ENCODE peak calls at places on chromosomes 13 and 19, in ten cellular contexts. P, T, W, N, E, O, Z, A, G and M are unnamed samples.
A peak's percentile ranks its signal among the peaks of the same experiment; 100 is the strongest.

GRCh38 chr19:17214531-17215124 is 529 bp upstream of the USE1 start:
- DNase-seq in P (no peak), T (no peak), W (no peak), N (no peak), E (no peak), O (no peak), Z (no peak), A (no peak), G (no peak), M (no peak)

GRCh38 chr13:24693862-24694471 is 13.8 kb downstream of the ATP12A start:
- DNase-seq in P (peak; percentile 30), T (no peak), W (peak; percentile 19), N (peak; percentile 89), E (no peak), O (no peak), Z (peak; percentile 67), A (peak; percentile 56), G (peak; percentile 76), M (no peak)

GRCh38 chr13:26707122-26708006 is 53.2 kb downstream of the GPR12 start:
- DNase-seq in P (peak; percentile 45), T (no peak), W (peak; percentile 36), N (peak; percentile 69), E (no peak), O (peak; percentile 7), Z (peak; percentile 46), A (no peak), G (peak; percentile 80), M (no peak)

GRCh38 chr19:35123573-35123972 is 8.0 kb downstream of the FXYD3 start:
- DNase-seq in P (no peak), T (no peak), W (peak; percentile 88), N (no peak), E (peak; percentile 65), O (no peak), Z (no peak), A (no peak), G (no peak), M (no peak)

GRCh38 chr19:40689339-40690049 is 957 bp downstream of the NUMBL start:
- DNase-seq in P (no peak), T (no peak), W (no peak), N (no peak), E (no peak), O (no peak), Z (peak; percentile 21), A (no peak), G (peak; percentile 16), M (no peak)

GRCh38 chr19:42480335-42481095 is 37.8 kb upstream of the CXCL17 start:
- DNase-seq in P (no peak), T (no peak), W (peak; percentile 45), N (no peak), E (no peak), O (peak; percentile 31), Z (peak; percentile 18), A (no peak), G (no peak), M (no peak)

GRCh38 chr13:114089751-114090400 is 42.5 kb downstream of the RASA3 start:
- DNase-seq in P (no peak), T (no peak), W (no peak), N (no peak), E (peak; percentile 1), O (no peak), Z (no peak), A (peak; percentile 19), G (no peak), M (no peak)

GRCh38 chr13:92938481-92939020 is 288.1 kb upstream of the GPC6 start:
- DNase-seq in P (no peak), T (no peak), W (no peak), N (no peak), E (no peak), O (no peak), Z (no peak), A (no peak), G (no peak), M (no peak)

GRCh38 chr19:41927810-41928192 is 448 bp downstream of the ERFL start:
- DNase-seq in P (no peak), T (no peak), W (no peak), N (peak; percentile 71), E (no peak), O (no peak), Z (no peak), A (no peak), G (no peak), M (no peak)

GRCh38 chr13:82829040-82829439 is 1053.2 kb downstream of the SLITRK1 start:
- DNase-seq in P (no peak), T (no peak), W (no peak), N (no peak), E (no peak), O (no peak), Z (no peak), A (no peak), G (no peak), M (no peak)

GRCh38 chr19:39692166-39692565 is 12.1 kb upstream of the LGALS14 start:
- DNase-seq in P (no peak), T (no peak), W (no peak), N (no peak), E (no peak), O (no peak), Z (no peak), A (no peak), G (no peak), M (no peak)

GRCh38 chr19:37466277-37466797 is 907 bp downstream of the ZNF569 start:
- DNase-seq in P (peak; percentile 48), T (no peak), W (peak; percentile 30), N (no peak), E (no peak), O (no peak), Z (no peak), A (no peak), G (no peak), M (peak; percentile 37)